ENCODE peak calls at places on chromosomes 2 and 18, in seven cellular contexts. R is AG09309; S is CD8-positive, alpha-beta T cell; N is BE2C; L is fibroblast of the aortic adventitia; B is right atrium auricular region; A is kidney epithelial cell. E is an unnamed sample.
A peak's percentile ranks its signal among the peaks of the same experiment; 100 is the strongest.

GRCh38 chr18:11224166-11224565 is 74.8 kb upstream of the PIEZO2 start:
- DNase-seq in R (no peak), A (no peak), L (no peak), S (no peak), N (peak; percentile 22), B (no peak), E (no peak)

GRCh38 chr2:154449951-154450658 is 248.4 kb upstream of the KCNJ3 start:
- DNase-seq in B (no peak), S (no peak), L (no peak), A (no peak), R (no peak), N (no peak), E (no peak)

GRCh38 chr2:112010751-112011150 is 44.3 kb upstream of the TMEM87B start:
- DNase-seq in N (no peak), R (no peak), B (peak; percentile 78), A (no peak), L (no peak), S (no peak), E (no peak)

GRCh38 chr18:961644-962355 is 57.1 kb downstream of the ADCYAP1 start:
- DNase-seq in N (peak; percentile 10), R (peak; percentile 7), B (peak; percentile 67), L (peak; percentile 80), A (no peak), S (no peak), E (peak; percentile 76)

GRCh38 chr2:149463328-149464002 is 124.1 kb downstream of the MMADHC start:
- DNase-seq in B (no peak), A (no peak), N (no peak), R (no peak), L (no peak), S (no peak), E (no peak)

GRCh38 chr2:226358688-226359087 is 440.9 kb downstream of the IRS1 start:
- DNase-seq in B (no peak), S (no peak), N (no peak), L (no peak), A (no peak), R (no peak), E (no peak)

GRCh38 chr2:27351802-27352598 is 4.6 kb downstream of the GTF3C2 start:
- DNase-seq in L (no peak), N (no peak), S (no peak), R (no peak), A (no peak), B (no peak), E (no peak)

GRCh38 chr2:218993345-218994315 is at the start of gene CRYBA2:
- DNase-seq in B (no peak), R (no peak), L (no peak), N (no peak), S (no peak), A (no peak), E (peak; percentile 54)

GRCh38 chr2:169095631-169096105 is 26.3 kb downstream of the DHRS9 start:
- DNase-seq in N (no peak), S (no peak), R (peak; percentile 80), B (no peak), A (peak; percentile 82), L (peak; percentile 93), E (peak; percentile 88)

GRCh38 chr2:28413896-28414290 is 21.2 kb downstream of the FOSL2 start:
- DNase-seq in R (no peak), L (no peak), B (no peak), S (no peak), N (no peak), A (no peak), E (no peak)

GRCh38 chr2:239152239-239152915 is 248.4 kb downstream of the HDAC4 start:
- DNase-seq in R (no peak), N (no peak), L (no peak), S (no peak), A (no peak), B (no peak), E (no peak)

GRCh38 chr18:7221424-7222155 is 9.3 kb upstream of the LRRC30 start:
- DNase-seq in N (peak; percentile 23), A (peak; percentile 34), S (no peak), L (peak; percentile 70), R (peak; percentile 29), B (no peak), E (peak; percentile 66)

DNA sequence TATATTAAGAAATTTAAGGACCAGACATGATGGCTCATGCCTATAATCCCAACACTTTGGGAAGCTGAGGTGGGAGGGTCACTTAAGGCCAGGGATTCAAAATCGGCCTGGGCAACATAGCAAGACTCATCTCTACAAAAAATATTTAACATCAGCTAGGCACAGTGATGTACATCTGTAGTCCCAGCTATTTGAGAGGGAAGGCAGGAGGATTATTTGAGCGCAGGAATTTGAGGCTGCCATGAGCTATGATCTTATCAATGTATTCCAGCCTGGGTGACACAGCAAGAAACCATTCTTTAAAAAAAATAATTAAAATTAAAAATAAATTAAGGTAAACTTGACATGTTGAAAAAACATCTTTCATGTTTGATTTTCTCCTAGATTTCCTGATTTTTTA is 564.2 kb downstream of the MBD2 start:
- DNase-seq in B (no peak), L (no peak), N (no peak), S (no peak), R (no peak), A (no peak), E (no peak)
- H3K4me3 ChIP-seq in B (no peak overlapping the region), L (no peak overlapping the region), N (no peak overlapping the region), S (no peak overlapping the region), R (no peak overlapping the region), A (no peak overlapping the region), E (no peak overlapping the region)

GRCh38 chr2:72824224-72824842 is 1.5 kb downstream of the EXOC6B start:
- DNase-seq in B (no peak), A (peak; percentile 16), R (peak; percentile 27), L (peak; percentile 69), S (no peak), N (no peak), E (peak; percentile 52)
- H3K4me3 ChIP-seq in B (peak overlapping the region; percentile 90), A (peak overlapping the region; percentile 96), R (peak overlapping the region; percentile 57), L (peak overlapping the region; percentile 84), S (peak overlapping the region; percentile 70), N (no peak overlapping the region), E (peak overlapping the region; percentile 93)

GRCh38 chr2:171214093-171214492 is 53.4 kb upstream of the TLK1 start:
- DNase-seq in A (no peak), R (no peak), L (no peak), B (no peak), N (no peak), S (no peak), E (no peak)

GRCh38 chr2:171208648-171209047 is 48.0 kb upstream of the TLK1 start:
- DNase-seq in B (no peak), L (no peak), A (no peak), R (no peak), N (no peak), S (no peak), E (no peak)

GRCh38 chr2:171206422-171207115 is 45.9 kb upstream of the TLK1 start:
- DNase-seq in R (no peak), N (no peak), B (no peak), L (no peak), A (no peak), S (no peak), E (no peak)

GRCh38 chr2:171210864-171211431 is 50.3 kb upstream of the TLK1 start:
- DNase-seq in S (no peak), A (no peak), L (no peak), B (no peak), R (no peak), N (no peak), E (no peak)

DNA sequence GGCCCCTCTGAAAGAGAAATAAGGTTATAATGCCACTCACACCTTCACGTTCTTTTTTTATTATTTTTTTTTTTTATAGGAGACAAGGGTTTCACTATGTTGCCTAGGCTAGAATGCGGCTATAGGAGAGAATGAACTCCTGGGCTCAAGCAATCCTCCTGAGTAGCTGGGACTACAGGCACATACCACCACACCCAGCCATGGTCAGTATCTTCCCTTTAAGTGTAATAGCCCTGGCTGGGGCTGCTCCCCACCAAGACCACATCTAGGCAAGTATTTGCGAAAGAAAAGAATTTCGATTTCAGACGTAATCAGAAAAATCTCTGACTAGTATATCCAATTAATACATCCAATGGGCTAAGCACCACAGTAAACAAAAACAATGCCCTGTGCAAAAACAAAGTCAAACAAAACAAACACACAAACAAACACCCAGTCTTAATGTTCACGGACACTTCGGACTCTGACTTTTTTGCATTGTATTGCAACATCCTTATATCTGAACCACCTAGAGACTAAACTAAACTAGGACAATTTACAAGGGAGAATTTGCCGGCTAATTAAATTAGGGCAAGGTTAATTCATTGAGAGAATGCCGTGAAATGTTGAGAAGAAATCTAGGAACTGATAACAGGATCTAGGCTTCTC is 49.6 kb upstream of the TLK1 start:
- DNase-seq in N (no peak), A (no peak), S (no peak), L (no peak), R (no peak), B (no peak), E (no peak)
- H3K4me3 ChIP-seq in N (no peak overlapping the region), A (no peak overlapping the region), S (peak overlapping the region; percentile 1), L (no peak overlapping the region), R (no peak overlapping the region), B (no peak overlapping the region), E (no peak overlapping the region)

GRCh38 chr2:162317058-162317742 is 1.3 kb downstream of the IFIH1 start:
- DNase-seq in S (no peak), N (no peak), B (no peak), L (no peak), A (no peak), R (no peak), E (no peak)
- H3K4me3 ChIP-seq in S (peak overlapping the region; percentile 76), N (no peak overlapping the region), B (peak overlapping the region; percentile 78), L (peak overlapping the region; percentile 88), A (no peak overlapping the region), R (no peak overlapping the region), E (peak overlapping the region; percentile 95)

E was measured in adipocyte.